ENCODE peak calls at places on chromosome 13, in four cellular contexts. O is spleen; D is effector memory CD4-positive, alpha-beta T cell; F is IMR-90. W is an unnamed sample.

GRCh38 chr13:40243982-40244381 is 422.5 kb downstream of the FOXO1 start:
- DNase-seq in O (no peak), D (no peak), F (no peak), W (no peak)

GRCh38 chr13:33111414-33112110 is 95.3 kb downstream of the KL start:
- DNase-seq in O (no peak), D (no peak), F (peak), W (no peak)

GRCh38 chr13:33264620-33264978 is 21.0 kb downstream of the STARD13 start:
- DNase-seq in O (no peak), D (no peak), F (no peak), W (no peak)

GRCh38 chr13:41565221-41565620 is 107.9 kb downstream of the RGCC start:
- DNase-seq in F (peak), D (no peak), O (no peak), W (no peak)

GRCh38 chr13:100694722-100695644 is 20.4 kb upstream of the TMTC4 start:
- DNase-seq in D (no peak), F (peak), O (peak), W (no peak)

GRCh38 chr13:67064920-67065319 is 165.2 kb downstream of the PCDH9 start:
- DNase-seq in O (no peak), D (no peak), F (no peak), W (no peak)

GRCh38 chr13:29801737-29802305 is 48.6 kb downstream of the UBL3 start:
- DNase-seq in D (no peak), F (peak), O (no peak), W (no peak)

GRCh38 chr13:51370116-51370515 is 30.6 kb downstream of the SERPINE3 start:
- DNase-seq in O (no peak), D (no peak), F (peak), W (no peak)

GRCh38 chr13:96948127-96948526 is 46.1 kb downstream of the OXGR1 start:
- DNase-seq in O (no peak), D (no peak), F (no peak), W (no peak)

GRCh38 chr13:26979334-26979733 is 192.3 kb downstream of the USP12 start:
- DNase-seq in F (no peak), D (no peak), O (peak), W (peak)

GRCh38 chr13:98301721-98302120 is 124.7 kb upstream of the RNF113B start:
- DNase-seq in D (no peak), F (peak), O (no peak), W (no peak)

GRCh38 chr13:23433171-23434153 is at the start of gene SACS:
- DNase-seq in F (peak), O (no peak), D (no peak), W (no peak)

GRCh38 chr13:40109324-40109958 is 454.0 kb downstream of the COG6 start:
- DNase-seq in O (no peak), F (peak), D (no peak), W (no peak)

GRCh38 chr13:76720416-76720815 is 165.8 kb downstream of the KCTD12 start:
- DNase-seq in O (no peak), D (no peak), F (no peak), W (no peak)

GRCh38 chr13:20349564-20350379 is 117.7 kb upstream of the GJB6 start:
- DNase-seq in D (no peak), O (no peak), F (no peak), W (no peak)

GRCh38 chr13:102571075-102571474 is 25.7 kb upstream of the TPP2 start:
- DNase-seq in O (no peak), F (no peak), D (no peak), W (no peak)

GRCh38 chr13:80196756-80197155 is 144.2 kb downstream of the SPRY2 start:
- DNase-seq in F (peak), D (no peak), O (no peak), W (no peak)

GRCh38 chr13:40503966-40504591 is 162.4 kb downstream of the FOXO1 start:
- DNase-seq in D (no peak), F (peak), O (no peak), W (no peak)

GRCh38 chr13:94660695-94661324 is 51.5 kb downstream of the SOX21 start:
- DNase-seq in D (no peak), F (peak), O (no peak), W (no peak)

GRCh38 chr13:42880241-42880640 is 98.9 kb downstream of the FAM216B start:
- DNase-seq in D (no peak), O (no peak), F (no peak), W (no peak)

GRCh38 chr13:30615851-30616311 is 1.8 kb upstream of the USPL1 start:
- DNase-seq in O (no peak), D (no peak), F (peak), W (no peak)

GRCh38 chr13:112124100-112124499 is 57.2 kb downstream of the SOX1 start:
- DNase-seq in O (no peak), D (no peak), F (no peak), W (no peak)

GRCh38 chr13:112131081-112131739 is 64.3 kb downstream of the SOX1 start:
- DNase-seq in D (no peak), F (no peak), O (peak), W (peak)

GRCh38 chr13:112129557-112129956 is 62.6 kb downstream of the SOX1 start:
- DNase-seq in F (no peak), D (no peak), O (peak), W (no peak)

GRCh38 chr13:112128052-112128610 is 61.2 kb downstream of the SOX1 start:
- DNase-seq in D (no peak), O (peak), F (no peak), W (no peak)

DNA sequence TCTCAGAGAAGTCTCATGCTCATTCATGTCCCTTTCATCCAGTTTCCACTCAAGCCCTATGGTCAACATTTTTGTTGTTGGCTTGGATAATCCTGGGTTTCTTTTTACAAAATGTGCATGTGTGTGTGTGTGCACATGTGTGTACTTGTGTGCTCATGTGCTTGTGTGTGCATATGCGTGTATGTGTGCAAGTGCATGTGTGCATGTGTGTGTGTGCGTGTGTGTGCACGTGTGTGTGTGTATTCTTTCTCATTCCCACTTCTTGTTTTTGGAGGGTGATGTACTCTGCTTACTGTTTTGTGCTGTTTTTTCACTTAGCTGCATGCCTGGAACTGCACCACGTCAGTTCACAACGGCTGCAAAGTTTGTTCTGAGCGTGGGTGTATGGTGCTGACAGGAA is 60.6 kb downstream of the SOX1 start:
- DNase-seq in F (no peak), O (peak), D (no peak), W (no peak)
- H3K4me3 ChIP-seq in F (no peak), O (no peak), D (no peak), W (no peak)

GRCh38 chr13:74070513-74070912 is 63.7 kb downstream of the KLF12 start:
- DNase-seq in F (no peak), D (no peak), O (no peak), W (no peak)
- H3K4me3 ChIP-seq in F (no peak), D (peak), O (no peak), W (no peak)

GRCh38 chr13:24745516-24745860 is 18.5 kb upstream of the RNF17 start:
- DNase-seq in O (no peak), D (no peak), F (no peak), W (no peak)

GRCh38 chr13:24747248-24748151 is 16.5 kb upstream of the RNF17 start:
- DNase-seq in D (no peak), O (no peak), F (no peak), W (no peak)

GRCh38 chr13:24744247-24744646 is 19.7 kb upstream of the RNF17 start:
- DNase-seq in D (no peak), F (no peak), O (no peak), W (no peak)

GRCh38 chr13:24746618-24747247 is 17.2 kb upstream of the RNF17 start:
- DNase-seq in F (no peak), D (no peak), O (no peak), W (no peak)

DNA sequence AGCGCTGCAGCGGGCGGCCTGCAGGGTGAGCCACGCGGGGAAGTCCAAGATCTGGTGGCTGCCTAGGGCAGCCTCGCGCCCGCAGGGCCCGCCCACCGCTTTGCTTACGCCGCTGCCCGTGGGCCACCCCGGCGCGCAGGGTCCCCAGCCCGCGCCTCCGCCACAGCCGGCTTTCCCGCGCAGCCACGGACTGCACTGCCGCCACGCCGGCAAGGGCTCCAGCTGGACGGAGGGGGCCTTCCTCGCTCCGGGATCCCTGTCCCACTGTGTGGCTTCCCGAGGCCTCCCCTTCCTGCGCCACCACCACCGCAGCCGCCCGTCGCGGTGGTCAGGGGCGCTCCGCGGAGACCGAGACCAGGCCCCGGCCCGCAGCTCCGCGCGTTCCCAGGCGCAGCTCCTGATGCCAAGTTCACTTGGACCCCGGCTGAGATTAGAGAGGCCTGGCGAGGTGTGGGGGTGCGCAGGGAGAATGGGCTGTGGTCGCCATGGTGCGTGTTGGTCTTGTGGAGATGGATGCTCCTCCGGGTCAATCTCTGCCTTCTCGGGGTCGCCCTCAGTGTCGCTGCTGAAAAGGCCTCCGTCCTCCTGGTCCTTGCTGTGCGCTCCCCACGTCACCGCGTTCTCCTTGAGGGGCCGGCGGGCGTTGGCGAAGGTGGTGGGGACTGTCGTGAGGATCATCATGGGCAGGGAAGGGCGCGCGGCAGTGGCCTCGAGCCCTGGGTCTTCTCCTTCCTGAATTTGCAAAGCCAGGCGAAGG is 17.9 kb upstream of the RNF17 start:
- DNase-seq in D (no peak), F (no peak), O (no peak), W (no peak)
- H3K4me3 ChIP-seq in D (no peak), F (no peak), O (no peak), W (no peak)

GRCh38 chr13:18978447-18978846 is 203.2 kb downstream of the TUBA3C start:
- DNase-seq in D (no peak), F (no peak), O (no peak), W (no peak)
- H3K4me3 ChIP-seq in D (no peak), F (no peak), O (no peak), W (no peak)

GRCh38 chr13:74032325-74032724 is 101.9 kb downstream of the KLF12 start:
- DNase-seq in O (no peak), D (no peak), F (no peak), W (no peak)
- H3K4me3 ChIP-seq in O (no peak), D (no peak), F (no peak), W (no peak)

GRCh38 chr13:59750860-59751259 is 412.9 kb downstream of the DIAPH3 start:
- DNase-seq in F (peak), O (no peak), D (no peak), W (no peak)
- H3K4me3 ChIP-seq in F (no peak), O (no peak), D (no peak), W (no peak)

DNA sequence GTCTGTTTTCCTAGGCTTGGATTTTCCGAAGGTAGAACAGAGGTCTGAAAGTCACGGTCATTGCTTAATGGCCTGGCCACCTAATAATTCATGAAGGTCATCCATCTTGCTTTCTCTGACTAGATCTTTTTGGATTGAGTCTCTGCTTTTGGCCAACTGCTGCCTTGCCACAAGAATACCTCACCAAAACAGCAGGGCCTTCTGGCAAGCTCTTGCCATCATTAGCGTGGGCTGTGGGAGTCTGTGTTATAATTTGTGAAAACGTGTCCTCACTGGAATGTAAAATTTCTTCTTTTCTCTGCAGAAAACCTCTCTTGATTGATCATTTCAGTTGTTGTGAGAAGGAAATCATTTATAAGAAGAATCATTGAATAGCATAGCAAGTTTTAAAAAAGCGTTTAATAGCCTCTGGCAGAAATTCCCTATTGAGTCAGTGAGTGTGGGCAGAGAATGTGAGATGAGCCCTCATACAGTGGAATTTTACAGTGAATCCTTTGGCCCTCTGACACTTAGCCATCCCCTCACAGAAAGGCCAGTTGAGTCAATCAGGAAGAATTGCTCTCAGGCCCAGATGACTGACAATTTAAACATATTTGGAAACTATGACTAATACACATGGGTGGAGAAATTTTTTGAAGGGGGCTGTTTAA is 43.2 kb upstream of the ERICH6B start:
- DNase-seq in F (peak), O (no peak), D (no peak), W (no peak)
- H3K4me3 ChIP-seq in F (no peak), O (no peak), D (no peak), W (no peak)

GRCh38 chr13:110305544-110305943 is 1.4 kb downstream of the COL4A1 start:
- DNase-seq in F (no peak), D (no peak), O (no peak), W (no peak)
- H3K4me3 ChIP-seq in F (peak), D (no peak), O (peak), W (peak)